ENCODE peak calls at places on chromosome 20, in nine cellular contexts. X, S, T, A, I, W, O, C and U are unnamed samples.

GRCh38 chr20:37915800-37916570 is 13.1 kb downstream of the VSTM2L start:
- DNase-seq in X (no peak), S (no peak), T (no peak), A (no peak), I (no peak), W (no peak), O (no peak), C (no peak), U (no peak)

GRCh38 chr20:57471496-57472210 is 53.3 kb downstream of the CTCFL start:
- DNase-seq in X (no peak), S (no peak), T (no peak), A (no peak), I (no peak), W (no peak), O (no peak), C (no peak), U (no peak)

GRCh38 chr20:41563087-41563486 is 55.1 kb downstream of the CHD6 start:
- DNase-seq in X (no peak), S (no peak), T (no peak), A (no peak), I (no peak), W (no peak), O (no peak), C (no peak), U (no peak)

GRCh38 chr20:54062812-54063280 is 7.5 kb downstream of the BCAS1 start:
- DNase-seq in X (no peak), S (peak), T (peak), A (peak), I (peak), W (peak), O (no peak), C (no peak), U (peak)

GRCh38 chr20:2817891-2818595 is 1.9 kb downstream of the TMEM239 start:
- DNase-seq in X (no peak), S (peak), T (peak), A (no peak), I (no peak), W (no peak), O (no peak), C (no peak), U (no peak)

GRCh38 chr20:34065260-34065659 is 46.8 kb downstream of the EIF2S2 start:
- DNase-seq in X (no peak), S (peak), T (peak), A (peak), I (no peak), W (peak), O (no peak), C (no peak), U (no peak)

GRCh38 chr20:46394872-46395470 is 11.4 kb downstream of the ELMO2 start:
- DNase-seq in X (no peak), S (no peak), T (no peak), A (no peak), I (no peak), W (no peak), O (no peak), C (no peak), U (no peak)

GRCh38 chr20:1245578-1245977 is 19.7 kb downstream of the RAD21L1 start:
- DNase-seq in X (no peak), S (no peak), T (no peak), A (no peak), I (no peak), W (no peak), O (no peak), C (no peak), U (no peak)

GRCh38 chr20:34925341-34925740 is 30.3 kb downstream of the GSS start:
- DNase-seq in X (no peak), S (no peak), T (no peak), A (no peak), I (no peak), W (no peak), O (no peak), C (no peak), U (no peak)

GRCh38 chr20:41086402-41087324 is 50.7 kb upstream of the PLCG1 start:
- DNase-seq in X (no peak), S (no peak), T (no peak), A (peak), I (no peak), W (no peak), O (no peak), C (no peak), U (no peak)

GRCh38 chr20:1225729-1226313 is at the start of gene RAD21L1:
- DNase-seq in X (peak), S (peak), T (peak), A (peak), I (peak), W (peak), O (peak), C (peak), U (peak)

GRCh38 chr20:37567331-37567665 is 39.6 kb upstream of the BLCAP start:
- DNase-seq in X (no peak), S (no peak), T (no peak), A (no peak), I (no peak), W (no peak), O (no peak), C (no peak), U (no peak)

GRCh38 chr20:44542902-44543301 is 21.0 kb upstream of the SERINC3 start:
- DNase-seq in X (no peak), S (no peak), T (no peak), A (no peak), I (no peak), W (no peak), O (no peak), C (no peak), U (no peak)

GRCh38 chr20:50797142-50797541 is 2.3 kb downstream of the BCAS4 start:
- DNase-seq in X (no peak), S (no peak), T (no peak), A (no peak), I (no peak), W (no peak), O (no peak), C (no peak), U (no peak)

GRCh38 chr20:4916991-4917881 is 84.1 kb downstream of the SLC23A2 start:
- DNase-seq in X (no peak), S (no peak), T (no peak), A (peak), I (no peak), W (peak), O (no peak), C (no peak), U (no peak)

GRCh38 chr20:40702504-40702903 is 13.5 kb upstream of the MAFB start:
- DNase-seq in X (no peak), S (no peak), T (no peak), A (no peak), I (no peak), W (no peak), O (no peak), C (no peak), U (no peak)

GRCh38 chr20:35312348-35312747 is 20.1 kb upstream of the FAM83C start:
- DNase-seq in X (no peak), S (peak), T (peak), A (peak), I (no peak), W (peak), O (no peak), C (no peak), U (no peak)

GRCh38 chr20:1855690-1856089 is 39.5 kb upstream of the SIRPA start:
- DNase-seq in X (no peak), S (no peak), T (no peak), A (no peak), I (no peak), W (no peak), O (no peak), C (no peak), U (no peak)

GRCh38 chr20:36629719-36630340 is 16.2 kb downstream of the SLA2 start:
- DNase-seq in X (no peak), S (no peak), T (no peak), A (no peak), I (peak), W (no peak), O (peak), C (peak), U (peak)

GRCh38 chr20:40493551-40493950 is 195.5 kb downstream of the MAFB start:
- DNase-seq in X (no peak), S (no peak), T (no peak), A (peak), I (no peak), W (peak), O (no peak), C (no peak), U (no peak)

GRCh38 chr20:59144831-59145196 is 18.8 kb upstream of the ZNF831 start:
- DNase-seq in X (no peak), S (no peak), T (no peak), A (no peak), I (no peak), W (no peak), O (no peak), C (no peak), U (no peak)

GRCh38 chr20:38435555-38435939 is 419 bp upstream of the SNHG17 start:
- DNase-seq in X (no peak), S (no peak), T (no peak), A (peak), I (no peak), W (peak), O (no peak), C (no peak), U (no peak)

GRCh38 chr20:37680420-37680819 is 13.4 kb upstream of the CTNNBL1 start:
- DNase-seq in X (no peak), S (peak), T (no peak), A (peak), I (no peak), W (no peak), O (no peak), C (no peak), U (no peak)

GRCh38 chr20:59322813-59323469 is 22.5 kb downstream of the EDN3 start:
- DNase-seq in X (no peak), S (no peak), T (peak), A (no peak), I (no peak), W (no peak), O (no peak), C (no peak), U (no peak)

GRCh38 chr20:51345601-51346101 is 196.9 kb downstream of the NFATC2 start:
- DNase-seq in X (no peak), S (peak), T (peak), A (peak), I (no peak), W (peak), O (no peak), C (no peak), U (no peak)

GRCh38 chr20:49747707-49748524 is 34.2 kb upstream of the B4GALT5 start:
- DNase-seq in X (no peak), S (peak), T (peak), A (peak), I (no peak), W (peak), O (no peak), C (no peak), U (no peak)

GRCh38 chr20:62134735-62135231 is 8.4 kb downstream of the PSMA7 start:
- DNase-seq in X (no peak), S (peak), T (no peak), A (peak), I (no peak), W (no peak), O (no peak), C (no peak), U (no peak)

GRCh38 chr20:42886046-42886445 is 303.7 kb downstream of the PTPRT start:
- DNase-seq in X (no peak), S (no peak), T (no peak), A (no peak), I (no peak), W (no peak), O (no peak), C (no peak), U (no peak)

GRCh38 chr20:41143354-41143753 is 6.0 kb downstream of the PLCG1 start:
- DNase-seq in X (no peak), S (no peak), T (no peak), A (no peak), I (no peak), W (no peak), O (no peak), C (no peak), U (no peak)

GRCh38 chr20:20450461-20451027 is 82.6 kb downstream of the INSM1 start:
- DNase-seq in X (no peak), S (peak), T (no peak), A (no peak), I (no peak), W (peak), O (no peak), C (no peak), U (no peak)

GRCh38 chr20:47574616-47575401 is 73.1 kb downstream of the NCOA3 start:
- DNase-seq in X (no peak), S (peak), T (no peak), A (peak), I (no peak), W (peak), O (no peak), C (no peak), U (peak)

GRCh38 chr20:35883778-35884540 is 70.3 kb downstream of the SCAND1 start:
- DNase-seq in X (peak), S (peak), T (peak), A (peak), I (peak), W (peak), O (peak), C (peak), U (peak)

GRCh38 chr20:19099586-19100555 is 112.6 kb upstream of the SLC24A3 start:
- DNase-seq in X (no peak), S (no peak), T (no peak), A (peak), I (no peak), W (no peak), O (no peak), C (no peak), U (no peak)

GRCh38 chr20:57818418-57818817 is 108.6 kb upstream of the PMEPA1 start:
- DNase-seq in X (no peak), S (no peak), T (no peak), A (no peak), I (no peak), W (no peak), O (no peak), C (no peak), U (no peak)

GRCh38 chr20:3021777-3022176 is 21.6 kb upstream of the GNRH2 start:
- DNase-seq in X (no peak), S (no peak), T (no peak), A (no peak), I (no peak), W (no peak), O (no peak), C (no peak), U (no peak)